ENCODE peak calls at places on chromosome 22, in ten cellular contexts. B is uterus; E is MM.1S; Q is stromal cell of bone marrow; Z is nephron progenitor cell; F is stimulated activated CD4-positive, alpha-beta T cell treated with anti-CD3 and anti-CD28 coated beads, TNF-alpha, amount 100 ng/mL, for 48 hours; T is left ventricle myocardium inferior; U is activated gamma-delta T cell treated with anti-CD3 and anti-CD28 coated beads, Interleukin-2, amount 50 U/mL, for 16 hours; X is psoas muscle; D is ecto neural progenitor cell. L is an unnamed sample.

GRCh38 chr22:49330421-49331222 is 497.1 kb downstream of the BRD1 start:
- DNase-seq in B (no peak), E (no peak), Q (no peak), Z (no peak), F (no peak), T (no peak), U (no peak), X (peak), D (no peak), L (no peak)

GRCh38 chr22:27152883-27153282 is 495.5 kb downstream of the MIAT start:
- DNase-seq in B (no peak), E (no peak), Q (no peak), Z (no peak), F (no peak), T (no peak), U (no peak), X (no peak), D (no peak), L (no peak)

GRCh38 chr22:49632199-49633009 is 195.3 kb downstream of the BRD1 start:
- DNase-seq in B (no peak), E (no peak), Q (peak), Z (peak), F (no peak), T (peak), U (no peak), X (peak), D (peak), L (peak)

GRCh38 chr22:42947211-42947990 is 67.5 kb downstream of the PACSIN2 start:
- DNase-seq in B (no peak), E (no peak), Q (no peak), Z (no peak), F (no peak), T (peak), U (no peak), X (peak), D (no peak), L (peak)

GRCh38 chr22:44383652-44384562 is 71.2 kb upstream of the SHISAL1 start:
- DNase-seq in B (no peak), E (no peak), Q (no peak), Z (no peak), F (no peak), T (no peak), U (no peak), X (peak), D (no peak), L (peak)

GRCh38 chr22:33381531-33382406 is 323.6 kb upstream of the SYN3 start:
- DNase-seq in B (no peak), E (no peak), Q (no peak), Z (no peak), F (no peak), T (no peak), U (no peak), X (no peak), D (no peak), L (no peak)

GRCh38 chr22:24181996-24182560 is 791 bp downstream of the SUSD2 start:
- DNase-seq in B (no peak), E (no peak), Q (no peak), Z (no peak), F (no peak), T (peak), U (no peak), X (peak), D (no peak), L (no peak)

GRCh38 chr22:19038164-19038546 is 84.1 kb downstream of the DGCR2 start:
- DNase-seq in B (no peak), E (no peak), Q (no peak), Z (no peak), F (no peak), T (no peak), U (no peak), X (no peak), D (no peak), L (no peak)

GRCh38 chr22:40261783-40262182 is 84.1 kb downstream of the TNRC6B start:
- DNase-seq in B (no peak), E (no peak), Q (no peak), Z (no peak), F (no peak), T (no peak), U (no peak), X (no peak), D (no peak), L (no peak)